ENCODE peak calls at places on chromosomes 12 and 14, in six cellular contexts. W is fibroblast of lung, X is gastrocnemius medialis, U is AG04449, Y is body of pancreas, P is upper lobe of right lung. G is an unnamed sample.

GRCh38 chr12:46145881-46146280 is 123.0 kb downstream of the SLC38A1 start:
- DNase-seq in W (no peak), X (no peak), U (no peak), Y (no peak), P (no peak), G (no peak)

GRCh38 chr14:20624495-20625070 is 16.9 kb downstream of the OR6S1 start:
- DNase-seq in W (peak), X (peak), U (no peak), Y (peak), P (peak), G (no peak)

GRCh38 chr14:102501751-102502315 is 7.7 kb downstream of the ANKRD9 start:
- DNase-seq in W (no peak), X (no peak), U (no peak), Y (no peak), P (no peak), G (no peak)

GRCh38 chr12:95815635-95816212 is 25.2 kb upstream of the NTN4 start:
- DNase-seq in W (peak), X (no peak), U (no peak), Y (no peak), P (no peak), G (no peak)

GRCh38 chr12:66365718-66366485 is 63.6 kb downstream of the HELB start:
- DNase-seq in W (peak), X (no peak), U (no peak), Y (no peak), P (no peak), G (no peak)

GRCh38 chr12:8032242-8033152 is at the start of gene FOXJ2:
- DNase-seq in W (peak), X (peak), U (no peak), Y (peak), P (peak), G (no peak)

GRCh38 chr12:88067301-88067700 is 38.1 kb upstream of the C12orf50 start:
- DNase-seq in W (no peak), X (no peak), U (no peak), Y (no peak), P (no peak), G (no peak)

GRCh38 chr12:55685671-55686070 is 22.0 kb downstream of the ITGA7 start:
- DNase-seq in W (no peak), X (no peak), U (no peak), Y (no peak), P (peak), G (no peak)

GRCh38 chr12:56007892-56008471 is 10.9 kb downstream of the SUOX start:
- DNase-seq in W (peak), X (no peak), U (no peak), Y (no peak), P (no peak), G (no peak)

GRCh38 chr12:108846320-108846719 is 11.1 kb downstream of the SSH1 start:
- DNase-seq in W (no peak), X (peak), U (no peak), Y (no peak), P (no peak), G (no peak)

GRCh38 chr12:8664228-8664963 is 1.8 kb upstream of the MFAP5 start:
- DNase-seq in W (no peak), X (peak), U (no peak), Y (peak), P (no peak), G (no peak)

GRCh38 chr12:12553208-12553785 is 9.4 kb downstream of the DUSP16 start:
- DNase-seq in W (no peak), X (no peak), U (no peak), Y (no peak), P (no peak), G (no peak)

GRCh38 chr14:52015411-52016030 is 26.2 kb downstream of the RTRAF start:
- DNase-seq in W (no peak), X (no peak), U (no peak), Y (peak), P (no peak), G (no peak)

GRCh38 chr12:85310456-85311076 is 30.5 kb downstream of the ALX1 start:
- DNase-seq in W (peak), X (no peak), U (no peak), Y (no peak), P (no peak), G (no peak)
- TF ChIP-seq CTCF in W (no peak), X (no peak), U (no peak), Y (no peak), P (peak), G (no peak)

DNA sequence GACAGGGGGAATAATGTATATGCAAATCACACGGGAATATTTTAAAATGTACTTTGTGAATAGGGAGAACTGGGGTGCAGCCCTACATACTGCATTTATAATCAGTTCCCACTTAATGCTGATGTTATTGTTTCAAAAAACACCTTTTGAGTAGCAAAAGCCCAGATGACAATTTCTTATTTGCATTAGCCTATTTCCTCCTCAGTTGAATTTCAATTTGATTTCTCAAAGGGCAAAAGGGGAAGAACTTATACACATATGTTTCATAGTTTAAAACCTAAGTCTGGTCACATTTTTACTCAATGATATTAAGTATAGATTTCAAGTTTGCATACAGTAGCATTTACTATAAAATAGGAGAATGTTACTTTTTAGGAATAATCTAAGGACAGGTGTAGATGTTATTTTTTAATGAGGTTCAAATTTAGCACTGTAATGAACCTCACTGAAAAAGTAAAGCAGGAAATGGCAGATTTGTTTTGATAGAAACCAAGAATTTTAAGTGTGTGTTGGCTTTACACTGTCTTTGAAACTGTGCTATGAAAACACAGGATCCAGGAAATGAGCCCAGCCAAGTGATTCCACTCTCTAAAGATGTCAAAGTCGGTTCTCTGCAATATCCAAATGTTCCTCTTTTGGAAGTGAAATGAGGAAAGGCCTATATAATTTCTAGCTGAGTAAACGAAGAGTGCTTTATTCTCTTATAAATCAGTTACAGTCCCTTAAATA is 367.4 kb downstream of the BTG1 start:
- DNase-seq in W (peak), X (no peak), U (no peak), Y (no peak), P (no peak), G (no peak)
- H3K4me3 ChIP-seq in W (peak), X (no peak), U (no peak), Y (no peak), P (no peak), G (no peak)

GRCh38 chr12:114213055-114213561 is 192.8 kb downstream of the TBX5 start:
- DNase-seq in W (no peak), X (no peak), U (no peak), Y (no peak), P (no peak), G (no peak)
- TF ChIP-seq CTCF in W (no peak), X (no peak), U (no peak), Y (no peak), P (no peak), G (no peak)

DNA sequence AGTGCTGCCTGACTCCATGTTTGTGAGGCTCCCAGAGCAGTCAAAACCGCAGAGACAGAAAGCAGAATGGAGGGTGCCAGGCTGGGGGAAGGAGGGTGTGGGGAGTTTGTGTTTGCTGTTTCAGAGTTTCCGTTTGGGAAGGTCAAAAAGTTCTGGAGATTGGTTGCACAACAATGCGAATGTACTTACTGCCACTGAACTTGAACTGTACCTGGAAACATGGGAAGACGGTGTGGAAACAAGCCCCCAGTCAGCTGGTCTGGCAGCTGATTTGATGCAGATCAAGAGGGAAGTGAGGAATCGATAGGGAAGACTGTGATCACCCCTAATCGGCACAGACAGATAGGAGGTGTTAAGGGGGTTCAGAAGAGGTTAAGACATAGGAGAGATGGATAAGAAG is 35.3 kb upstream of the INF2 start:
- DNase-seq in W (no peak), X (no peak), U (no peak), Y (no peak), P (no peak), G (no peak)
- H3K4me3 ChIP-seq in W (no peak), X (no peak), U (no peak), Y (no peak), P (no peak), G (no peak)

GRCh38 chr12:119319638-119320037 is 14.9 kb upstream of the CCDC60 start:
- DNase-seq in W (no peak), X (peak), U (no peak), Y (no peak), P (no peak), G (no peak)
- TF ChIP-seq CTCF in W (no peak), X (no peak), U (no peak), Y (no peak), P (no peak), G (no peak)

GRCh38 chr14:104793703-104793959 is 1.9 kb downstream of the AKT1 start:
- DNase-seq in W (no peak), X (no peak), U (no peak), Y (no peak), P (no peak), G (no peak)
- H3K4me3 ChIP-seq in W (no peak), X (peak), U (peak), Y (no peak), P (peak), G (peak)

DNA sequence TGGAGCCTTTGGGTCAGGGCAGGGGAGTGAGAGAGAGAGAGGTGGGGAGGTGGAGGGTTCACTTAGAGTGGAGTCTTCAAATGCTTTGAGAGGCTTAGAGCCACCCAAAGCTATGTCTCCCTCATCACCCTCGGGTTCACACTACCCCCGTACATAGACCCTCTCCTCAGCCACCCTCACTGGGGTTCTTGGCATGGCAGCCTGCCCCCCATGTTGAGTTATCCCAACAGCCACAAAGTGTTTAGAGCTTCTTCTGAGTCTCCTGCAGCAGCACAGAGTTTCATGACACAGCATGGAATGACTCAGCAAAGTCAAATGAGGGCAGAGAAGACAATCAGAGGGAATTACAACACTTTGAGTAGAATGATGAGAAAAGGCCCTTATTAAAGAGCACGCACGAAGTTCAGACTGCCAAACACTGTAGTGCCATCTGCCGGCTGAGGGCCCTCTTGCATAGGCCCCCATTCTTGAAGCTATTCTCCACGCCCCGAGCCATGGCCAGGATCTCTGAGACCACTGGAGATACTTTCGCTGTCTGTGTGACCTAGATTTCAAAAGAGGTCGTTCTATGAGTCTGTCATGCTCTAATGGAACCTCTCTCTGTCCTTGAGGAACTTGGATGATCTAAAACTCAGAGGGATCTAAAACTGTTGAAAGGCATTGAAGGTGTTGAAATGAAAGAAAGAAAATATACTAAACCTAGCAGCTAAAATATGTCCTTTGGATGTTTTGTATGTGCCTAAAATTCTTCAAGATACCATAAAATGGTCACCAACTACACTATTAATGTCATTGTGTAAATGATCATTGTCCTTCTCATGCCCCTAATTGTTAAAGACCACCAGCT is 221.9 kb downstream of the PELI2 start:
- DNase-seq in W (peak), X (peak), U (peak), Y (peak), P (peak), G (peak)
- TF ChIP-seq CTCF in W (peak), X (peak), U (peak), Y (peak), P (peak), G (peak)